ENCODE peak calls at places on chromosome 16, in seven cellular contexts. L is stimulated activated naive CD8-positive, alpha-beta T cell treated with anti-CD3 and anti-CD28 coated beads, Interleukin-15, amount 100 ng/mL, for 72 hours; P is effector CD4-positive, alpha-beta T cell; J is cardiac fibroblast; K is fibroblast of villous mesenchyme; E is CD4-positive, CD25-positive, alpha-beta regulatory T cell; N is left ventricle myocardium inferior. G is an unnamed sample.

GRCh38 chr16:57469046-57469445 is 6.6 kb downstream of the POLR2C start:
- DNase-seq in J (no peak), E (no peak), P (no peak), L (no peak), K (no peak), N (no peak), G (no peak)

GRCh38 chr16:3444032-3444388 is 530 bp downstream of the NAA60 start:
- DNase-seq in P (no peak), N (no peak), L (peak), E (peak), J (peak), K (peak), G (peak)

GRCh38 chr16:72125635-72126428 is 32.2 kb downstream of the DHX38 start:
- DNase-seq in E (no peak), N (no peak), P (no peak), J (no peak), K (no peak), L (no peak), G (no peak)

GRCh38 chr16:7853197-7853596 is 520.6 kb downstream of the RBFOX1 start:
- DNase-seq in N (no peak), J (no peak), P (no peak), E (no peak), K (no peak), L (no peak), G (no peak)

GRCh38 chr16:89156740-89157645 is 14.6 kb upstream of the CDH15 start:
- DNase-seq in E (no peak), K (no peak), N (no peak), P (no peak), J (no peak), L (no peak), G (no peak)

GRCh38 chr16:74275031-74275636 is 21.5 kb upstream of the PSMD7 start:
- DNase-seq in K (peak), E (no peak), N (no peak), P (no peak), J (peak), L (no peak), G (peak)

GRCh38 chr16:80788016-80788415 is 16.4 kb downstream of the CDYL2 start:
- DNase-seq in P (no peak), L (no peak), N (no peak), E (no peak), J (peak), K (no peak), G (no peak)

GRCh38 chr16:67862623-67863583 is 9.9 kb upstream of the EDC4 start:
- DNase-seq in K (peak), J (peak), L (no peak), N (peak), E (no peak), P (no peak), G (no peak)

GRCh38 chr16:11308493-11309283 is 27.6 kb upstream of the PRM1 start:
- DNase-seq in K (no peak), J (no peak), P (no peak), N (no peak), E (no peak), L (no peak), G (no peak)

GRCh38 chr16:80023865-80024264 is 423.3 kb upstream of the MAF start:
- DNase-seq in E (no peak), J (peak), K (peak), N (no peak), L (no peak), P (no peak), G (peak)

GRCh38 chr16:31010539-31010938 is at the start of gene STX1B:
- DNase-seq in J (no peak), P (peak), K (no peak), L (peak), E (peak), N (no peak), G (no peak)

GRCh38 chr16:920722-921121 is 50.1 kb downstream of the LMF1 start:
- DNase-seq in E (no peak), J (peak), P (no peak), K (peak), L (no peak), N (peak), G (no peak)

GRCh38 chr16:29765167-29766032 is 12.7 kb upstream of the ZG16 start:
- DNase-seq in N (no peak), P (no peak), E (no peak), L (no peak), K (no peak), J (no peak), G (no peak)

GRCh38 chr16:60329110-60329509 is 1595.0 kb upstream of the GOT2 start:
- DNase-seq in K (no peak), J (no peak), P (no peak), N (no peak), L (no peak), E (no peak), G (no peak)

GRCh38 chr16:3577302-3577752 is at the start of gene NLRC3:
- DNase-seq in E (peak), P (peak), K (no peak), J (no peak), N (no peak), L (peak), G (no peak)

GRCh38 chr16:64409762-64410161 is 712.1 kb downstream of the CDH11 start:
- DNase-seq in K (peak), P (no peak), N (no peak), E (no peak), J (peak), L (no peak), G (no peak)

GRCh38 chr16:57513371-57514102 is 22.8 kb downstream of the CCDC102A start:
- DNase-seq in E (no peak), N (no peak), J (no peak), L (no peak), K (peak), P (no peak), G (peak)

GRCh38 chr16:57042157-57043111 is 49.9 kb upstream of the CPNE2 start:
- DNase-seq in K (no peak), N (no peak), J (peak), P (peak), L (peak), E (peak), G (no peak)

GRCh38 chr16:14562691-14563491 is 67.2 kb downstream of the PARN start:
- DNase-seq in K (peak), P (no peak), N (no peak), J (peak), E (no peak), L (no peak), G (peak)

GRCh38 chr16:66324785-66325184 is 41.7 kb upstream of the CDH5 start:
- DNase-seq in K (no peak), L (no peak), N (no peak), P (no peak), J (peak), E (no peak), G (no peak)

GRCh38 chr16:24088011-24088410 is 168.1 kb upstream of the CACNG3 start:
- DNase-seq in E (no peak), K (no peak), N (no peak), P (no peak), J (no peak), L (no peak), G (no peak)

GRCh38 chr16:22071352-22071923 is 20.9 kb upstream of the VWA3A start:
- DNase-seq in N (no peak), P (no peak), E (no peak), J (peak), L (no peak), K (no peak), G (no peak)

GRCh38 chr16:1181715-1182671 is 29.1 kb downstream of the CACNA1H start:
- DNase-seq in K (peak), E (no peak), N (peak), J (peak), P (no peak), L (no peak), G (peak)

GRCh38 chr16:86668136-86668535 is 89.8 kb downstream of the FOXL1 start:
- DNase-seq in L (no peak), K (peak), J (peak), E (no peak), P (no peak), N (no peak), G (no peak)

GRCh38 chr16:58026139-58026704 is 668 bp downstream of the MMP15 start:
- DNase-seq in E (no peak), K (peak), N (peak), P (no peak), L (no peak), J (peak), G (no peak)

GRCh38 chr16:4936181-4936990 is 562 bp downstream of the PPL start:
- DNase-seq in E (no peak), K (no peak), L (no peak), N (no peak), P (no peak), J (no peak), G (no peak)

GRCh38 chr16:27251561-27252205 is 16.9 kb downstream of the NSMCE1 start:
- DNase-seq in J (no peak), E (no peak), P (no peak), N (no peak), K (no peak), L (no peak), G (no peak)

GRCh38 chr16:57628008-57628781 is at the start of gene ADGRG1:
- DNase-seq in P (no peak), L (peak), K (peak), N (peak), J (peak), E (no peak), G (peak)

GRCh38 chr16:79286646-79287423 is 313.7 kb downstream of the MAF start:
- DNase-seq in P (no peak), E (no peak), L (peak), J (no peak), N (peak), K (no peak), G (no peak)

GRCh38 chr16:89404561-89404960 is 85.8 kb downstream of the ANKRD11 start:
- DNase-seq in J (no peak), E (no peak), K (no peak), L (no peak), N (peak), P (no peak), G (no peak)

GRCh38 chr16:8528471-8528870 is 61.8 kb downstream of the TMEM114 start:
- DNase-seq in N (no peak), K (no peak), J (no peak), L (no peak), E (no peak), P (no peak), G (no peak)

GRCh38 chr16:23433261-23433920 is 19.6 kb downstream of the COG7 start:
- DNase-seq in P (no peak), L (no peak), N (no peak), E (no peak), K (no peak), J (no peak), G (no peak)

GRCh38 chr16:27639588-27640276 is 89.8 kb downstream of the KATNIP start:
- DNase-seq in E (peak), P (no peak), K (peak), J (peak), L (peak), N (no peak), G (peak)